ENCODE peak calls at places on chromosomes 5 and 9, in six cellular contexts. X is fibroblast of the conjunctiva; R is T-cell; Q is neural crest cell; I is activated naive CD8-positive, alpha-beta T cell treated with anti-CD3 and anti-CD28 coated beads for 36 hours; S is nephron progenitor cell. G is an unnamed sample.

GRCh38 chr5:127858116-127858784 is 155.1 kb downstream of the CCDC192 start:
- DNase-seq in X (no peak), R (no peak), Q (no peak), I (no peak), S (no peak), G (no peak)

GRCh38 chr5:139445325-139446170 is 6.2 kb upstream of the DNAJC18 start:
- DNase-seq in X (peak; percentile 52), R (no peak), Q (no peak), I (no peak), S (no peak), G (no peak)

GRCh38 chr5:77569409-77569808 is 69.1 kb downstream of the OTP start:
- DNase-seq in X (no peak), R (no peak), Q (no peak), I (no peak), S (no peak), G (no peak)

GRCh38 chr5:67092447-67093023 is 104.1 kb downstream of the CD180 start:
- DNase-seq in X (no peak), R (no peak), Q (no peak), I (no peak), S (no peak), G (no peak)

GRCh38 chr9:129185991-129186390 is 7.9 kb upstream of the IER5L start:
- DNase-seq in X (no peak), R (no peak), Q (no peak), I (no peak), S (no peak), G (no peak)

GRCh38 chr9:137030006-137030405 is 1.9 kb downstream of the FUT7 start:
- DNase-seq in X (no peak), R (no peak), Q (no peak), I (no peak), S (no peak), G (no peak)

GRCh38 chr5:172172912-172173591 is 15.0 kb downstream of the STK10 start:
- DNase-seq in X (no peak), R (no peak), Q (peak; percentile 22), I (no peak), S (no peak), G (no peak)

GRCh38 chr9:135500071-135500524 is 384 bp upstream of the MRPS2 start:
- DNase-seq in X (no peak), R (no peak), Q (peak; percentile 37), I (no peak), S (no peak), G (no peak)

GRCh38 chr9:133714606-133715294 is 23.4 kb downstream of the SARDH start:
- DNase-seq in X (peak; percentile 35), R (no peak), Q (no peak), I (no peak), S (no peak), G (peak; percentile 41)

G was measured in glutamatergic neuron.